ENCODE peak calls at places on chromosomes 7 and 10, in nine cellular contexts. W is activated naive CD8-positive, alpha-beta T cell treated with anti-CD3 and anti-CD28 coated beads, Interleukin-2, amount 50 U/mL, for 16 hours; G is SK-N-DZ; C is stimulated activated CD4-positive, alpha-beta T cell treated with anti-CD3 and anti-CD28 coated beads, Interleukin-2, amount 100 ng/mL, for 4 hours; S is renal cortical epithelial cell; P is A172; F is activated T-helper 9 cell treated with anti-CD3 and anti-CD28 coated beads, Interleukin-2, amount 50 U/mL, for 16 hours; L is H54; D is LoVo. J is an unnamed sample.

GRCh38 chr10:36283827-36284226 is 641.7 kb upstream of the FZD8 start:
- DNase-seq in W (no peak), G (no peak), C (no peak), S (no peak), P (no peak), F (no peak), L (no peak), D (no peak), J (no peak)

GRCh38 chr7:88344956-88345832 is 38.5 kb upstream of the STEAP4 start:
- DNase-seq in W (no peak), G (peak; percentile 51), C (no peak), S (peak; percentile 31), P (no peak), F (no peak), L (no peak), D (peak; percentile 23), J (no peak)

GRCh38 chr10:25082276-25083204 is 66.1 kb downstream of the THNSL1 start:
- DNase-seq in W (no peak), G (no peak), C (no peak), S (no peak), P (no peak), F (no peak), L (no peak), D (no peak), J (no peak)

GRCh38 chr10:64209574-64209973 is 688.4 kb downstream of the REEP3 start:
- DNase-seq in W (no peak), G (no peak), C (no peak), S (no peak), P (peak; percentile 27), F (no peak), L (no peak), D (no peak), J (no peak)

GRCh38 chr7:86733783-86734182 is 90.1 kb downstream of the GRM3 start:
- DNase-seq in W (no peak), G (peak; percentile 10), C (no peak), S (no peak), P (peak; percentile 44), F (no peak), L (no peak), D (no peak), J (no peak)

GRCh38 chr10:101782811-101783735 is at the start of gene NPM3:
- DNase-seq in W (peak; percentile 81), G (peak; percentile 85), C (peak; percentile 84), S (peak; percentile 54), P (peak; percentile 61), F (peak; percentile 76), L (peak; percentile 94), D (peak; percentile 79), J (peak; percentile 69)

GRCh38 chr10:86060386-86061280 is 306.0 kb downstream of the GRID1 start:
- DNase-seq in W (no peak), G (no peak), C (no peak), S (no peak), P (no peak), F (no peak), L (no peak), D (no peak), J (no peak)

GRCh38 chr10:12252882-12253546 is 57.0 kb downstream of the CDC123 start:
- DNase-seq in W (no peak), G (peak; percentile 32), C (no peak), S (no peak), P (peak; percentile 18), F (no peak), L (peak; percentile 21), D (no peak), J (no peak)

GRCh38 chr10:59587083-59587755 is 122.4 kb downstream of the SLC16A9 start:
- DNase-seq in W (no peak), G (no peak), C (no peak), S (peak; percentile 62), P (no peak), F (no peak), L (no peak), D (peak; percentile 41), J (no peak)

GRCh38 chr7:57354679-57355338 is 95.2 kb upstream of the ZNF716 start:
- DNase-seq in W (no peak), G (no peak), C (no peak), S (no peak), P (no peak), F (no peak), L (no peak), D (no peak), J (no peak)

GRCh38 chr10:7410306-7410799 is 481 bp downstream of the SFMBT2 start:
- DNase-seq in W (no peak), G (peak; percentile 42), C (no peak), S (no peak), P (no peak), F (peak; percentile 21), L (peak; percentile 19), D (no peak), J (no peak)

GRCh38 chr10:132240156-132240555 is 53.4 kb downstream of the DPYSL4 start:
- DNase-seq in W (no peak), G (peak; percentile 52), C (no peak), S (no peak), P (no peak), F (no peak), L (no peak), D (no peak), J (no peak)

GRCh38 chr10:91034494-91035157 is 113.7 kb upstream of the ANKRD1 start:
- DNase-seq in W (no peak), G (no peak), C (no peak), S (peak; percentile 64), P (peak; percentile 38), F (no peak), L (peak; percentile 9), D (no peak), J (no peak)

GRCh38 chr10:69741252-69741651 is 60.5 kb upstream of the COL13A1 start:
- DNase-seq in W (no peak), G (no peak), C (no peak), S (no peak), P (no peak), F (no peak), L (no peak), D (no peak), J (no peak)

GRCh38 chr10:42783181-42783549 is 570 bp downstream of the BMS1 start:
- DNase-seq in W (no peak), G (no peak), C (peak; percentile 29), S (peak; percentile 56), P (peak; percentile 69), F (no peak), L (peak; percentile 26), D (peak; percentile 32), J (no peak)

GRCh38 chr7:158277219-158278141 is 310.1 kb downstream of the PTPRN2 start:
- DNase-seq in W (no peak), G (no peak), C (no peak), S (no peak), P (no peak), F (no peak), L (no peak), D (no peak), J (no peak)

GRCh38 chr10:115856580-115856979 is 416.4 kb downstream of the GFRA1 start:
- DNase-seq in W (no peak), G (no peak), C (no peak), S (no peak), P (no peak), F (no peak), L (no peak), D (no peak), J (no peak)

GRCh38 chr10:74227697-74228424 is 76.8 kb downstream of the ADK start:
- DNase-seq in W (no peak), G (no peak), C (no peak), S (peak; percentile 89), P (peak; percentile 68), F (no peak), L (peak; percentile 19), D (no peak), J (no peak)

GRCh38 chr10:43216931-43217562 is 49.8 kb downstream of the RASGEF1A start:
- DNase-seq in W (no peak), G (no peak), C (no peak), S (no peak), P (no peak), F (no peak), L (no peak), D (no peak), J (no peak)

GRCh38 chr7:958221-959200 is 4.0 kb upstream of the ADAP1 start:
- DNase-seq in W (no peak), G (no peak), C (no peak), S (no peak), P (no peak), F (no peak), L (no peak), D (no peak), J (no peak)

GRCh38 chr7:64946772-64947171 is 43.7 kb downstream of the ZNF273 start:
- DNase-seq in W (no peak), G (peak; percentile 75), C (no peak), S (no peak), P (no peak), F (no peak), L (no peak), D (no peak), J (no peak)

GRCh38 chr10:25176421-25176968 is 1.7 kb downstream of the GPR158 start:
- DNase-seq in W (no peak), G (peak; percentile 46), C (no peak), S (no peak), P (no peak), F (no peak), L (no peak), D (no peak), J (no peak)

GRCh38 chr7:85186521-85187241 is at the start of gene SEMA3D:
- DNase-seq in W (no peak), G (peak; percentile 83), C (no peak), S (peak; percentile 48), P (peak; percentile 59), F (no peak), L (peak; percentile 62), D (no peak), J (no peak)

GRCh38 chr7:81370857-81371256 is 399.0 kb downstream of the HGF start:
- DNase-seq in W (no peak), G (no peak), C (no peak), S (no peak), P (no peak), F (no peak), L (no peak), D (no peak), J (no peak)

GRCh38 chr10:79498431-79498830 is 13.9 kb upstream of the EIF5AL1 start:
- DNase-seq in W (no peak), G (no peak), C (no peak), S (no peak), P (no peak), F (no peak), L (no peak), D (no peak), J (no peak)

GRCh38 chr10:104548090-104548489 is 93.0 kb upstream of the SORCS3 start:
- DNase-seq in W (no peak), G (no peak), C (no peak), S (peak; percentile 58), P (peak; percentile 26), F (no peak), L (no peak), D (no peak), J (no peak)

GRCh38 chr10:2094171-2094570 is 356.8 kb upstream of the ADARB2 start:
- DNase-seq in W (no peak), G (no peak), C (no peak), S (no peak), P (no peak), F (no peak), L (no peak), D (no peak), J (no peak)